ENCODE peak calls at places on chromosomes 7 and 10, in four cellular contexts. G is HFF-Myc, H is T-cell, C is skeletal muscle cell. R is an unnamed sample.

GRCh38 chr10:117131390-117132327 is 6.4 kb downstream of the VAX1 start:
- DNase-seq in G (no peak), H (no peak), C (no peak), R (no peak)

GRCh38 chr7:31075006-31075405 is 22.9 kb downstream of the ADCYAP1R1 start:
- DNase-seq in G (no peak), H (no peak), C (no peak), R (no peak)

GRCh38 chr10:133179651-133180050 is 19.6 kb downstream of the KNDC1 start:
- DNase-seq in G (no peak), H (no peak), C (no peak), R (no peak)

GRCh38 chr10:123635131-123635530 is 31.0 kb upstream of the GPR26 start:
- DNase-seq in G (no peak), H (no peak), C (no peak), R (no peak)

GRCh38 chr7:46155367-46155766 is 234.3 kb upstream of the IGFBP3 start:
- DNase-seq in G (no peak), H (no peak), C (no peak), R (no peak)

GRCh38 chr10:96830511-96831199 is 1.4 kb upstream of the LCOR start:
- DNase-seq in G (peak; percentile 40), H (peak; percentile 61), C (no peak), R (peak; percentile 77)

GRCh38 chr10:99532687-99533495 is at the start of gene NKX2-3:
- DNase-seq in G (no peak), H (no peak), C (no peak), R (no peak)

GRCh38 chr10:18205098-18205834 is 65.0 kb downstream of the CACNB2 start:
- DNase-seq in G (no peak), H (no peak), C (no peak), R (no peak)

GRCh38 chr10:99394256-99394655 is 36.2 kb downstream of the GOT1 start:
- DNase-seq in G (no peak), H (no peak), C (no peak), R (no peak)

GRCh38 chr7:157538321-157538720 is 201.5 kb downstream of the DNAJB6 start:
- DNase-seq in G (no peak), H (no peak), C (no peak), R (no peak)

GRCh38 chr10:60236869-60237524 is 152.7 kb downstream of the ANK3 start:
- DNase-seq in G (no peak), H (peak; percentile 4), C (no peak), R (no peak)